ENCODE peak calls at places on chromosomes 11 and 22, in nine cellular contexts. K, B, G, Y, P, A, U, T and O are unnamed samples.
A peak's percentile ranks its signal among the peaks of the same experiment; 100 is the strongest.

GRCh38 chr11:12914401-12914912 is 94.7 kb upstream of the RASSF10 start:
- DNase-seq in B (peak; percentile 25), G (peak; percentile 5), A (peak; percentile 37), U (peak; percentile 31), P (no peak), T (peak; percentile 35), K (peak; percentile 71), Y (peak; percentile 63), O (no peak)

GRCh38 chr11:118679483-118679882 is at the start of gene TREH:
- DNase-seq in P (no peak), A (no peak), K (no peak), U (no peak), G (no peak), B (no peak), T (no peak), Y (peak; percentile 64), O (peak; percentile 72)

GRCh38 chr11:18707811-18708340 is 9.3 kb downstream of the TMEM86A start:
- DNase-seq in P (no peak), B (no peak), U (no peak), Y (no peak), A (no peak), G (no peak), K (no peak), T (no peak), O (no peak)

GRCh38 chr22:37352481-37352880 is 70.2 kb downstream of the CYTH4 start:
- DNase-seq in G (no peak), K (no peak), U (no peak), P (no peak), T (no peak), A (no peak), B (no peak), Y (no peak), O (no peak)

GRCh38 chr11:75925785-75926164 is 110.8 kb downstream of the UVRAG start:
- DNase-seq in G (no peak), A (no peak), P (no peak), B (no peak), T (no peak), K (no peak), Y (no peak), U (no peak), O (peak; percentile 5)

GRCh38 chr11:131823772-131824171 is 453.4 kb downstream of the NTM start:
- DNase-seq in Y (no peak), U (no peak), T (no peak), G (no peak), A (no peak), P (no peak), B (no peak), K (peak; percentile 4), O (no peak)

GRCh38 chr11:19739872-19740271 is 27.2 kb downstream of the NAV2 start:
- DNase-seq in T (no peak), U (peak; percentile 13), A (no peak), B (peak; percentile 31), Y (peak; percentile 16), P (no peak), G (no peak), K (peak; percentile 11), O (no peak)

GRCh38 chr11:72573380-72573949 is 100.8 kb downstream of the PDE2A start:
- DNase-seq in P (no peak), G (no peak), U (peak; percentile 47), T (no peak), K (peak; percentile 50), A (no peak), Y (peak; percentile 55), B (peak; percentile 58), O (peak; percentile 19)

GRCh38 chr11:61545341-61545740 is 35.5 kb downstream of the SYT7 start:
- DNase-seq in T (no peak), A (no peak), U (peak; percentile 42), Y (no peak), P (no peak), K (no peak), B (peak; percentile 31), G (no peak), O (no peak)

GRCh38 chr11:114321621-114322257 is 25.5 kb downstream of the NNMT start:
- DNase-seq in K (no peak), U (peak; percentile 74), B (peak; percentile 90), T (peak; percentile 43), P (peak; percentile 70), Y (no peak), A (no peak), G (no peak), O (no peak)

GRCh38 chr22:20449819-20450550 is 12.4 kb upstream of the SCARF2 start:
- DNase-seq in T (no peak), P (no peak), K (no peak), A (no peak), U (no peak), Y (no peak), B (no peak), G (no peak), O (no peak)

GRCh38 chr22:37421468-37421877 is 5.8 kb downstream of the ELFN2 start:
- DNase-seq in T (no peak), G (no peak), A (no peak), P (no peak), U (no peak), Y (no peak), B (no peak), K (no peak), O (no peak)

GRCh38 chr11:48024635-48025071 is 44.3 kb downstream of the PTPRJ start:
- DNase-seq in K (peak; percentile 76), A (no peak), B (no peak), G (no peak), T (no peak), P (no peak), Y (no peak), U (no peak), O (no peak)

GRCh38 chr11:61650781-61651571 is 29.2 kb upstream of the DAGLA start:
- DNase-seq in Y (no peak), G (no peak), B (no peak), P (no peak), U (no peak), K (no peak), A (no peak), T (no peak), O (no peak)

GRCh38 chr11:39192671-39193070 is 2266.8 kb downstream of the LRRC4C start:
- DNase-seq in K (no peak), A (peak; percentile 8), G (no peak), P (no peak), Y (no peak), U (no peak), T (no peak), B (no peak), O (no peak)

GRCh38 chr11:96199563-96200025 is 143.4 kb downstream of the MAML2 start:
- DNase-seq in P (no peak), T (no peak), A (no peak), Y (peak; percentile 54), K (no peak), B (peak; percentile 91), G (no peak), U (no peak), O (no peak)

GRCh38 chr22:22359465-22359864 is 114.9 kb downstream of the VPREB1 start:
- DNase-seq in G (no peak), A (no peak), B (no peak), T (no peak), Y (no peak), P (no peak), K (no peak), U (no peak), O (no peak)

GRCh38 chr11:63766501-63767270 is 1.9 kb downstream of the ZFTA start:
- DNase-seq in A (peak; percentile 58), K (no peak), P (no peak), T (no peak), B (no peak), G (no peak), U (no peak), Y (no peak), O (no peak)

GRCh38 chr11:17389957-17390649 is 1.6 kb upstream of the KCNJ11 start:
- DNase-seq in B (no peak), T (no peak), G (no peak), Y (no peak), U (no peak), K (peak; percentile 19), P (no peak), A (no peak), O (no peak)

GRCh38 chr11:9753031-9753430 is 89.2 kb downstream of the SWAP70 start:
- DNase-seq in Y (no peak), A (no peak), K (no peak), G (no peak), P (peak; percentile 72), U (no peak), B (peak; percentile 60), T (no peak), O (peak; percentile 42)

GRCh38 chr11:8813658-8814057 is 97.3 kb upstream of the AKIP1 start:
- DNase-seq in A (peak; percentile 75), U (peak; percentile 85), G (peak; percentile 43), Y (peak; percentile 95), B (peak; percentile 94), T (peak; percentile 82), K (peak; percentile 71), P (no peak), O (peak; percentile 44)

GRCh38 chr22:47598864-47599263 is 836.4 kb downstream of the TBC1D22A start:
- DNase-seq in K (no peak), G (no peak), U (no peak), B (no peak), P (no peak), Y (no peak), A (no peak), T (no peak), O (no peak)